ENCODE peak calls at places on chromosomes 13 and 19, in five cellular contexts. C is endothelial cell of umbilical vein, O is mesendoderm, U is endodermal cell, V is esophagus squamous epithelium. N is an unnamed sample. For H3K27me3, the result is how much of the 10 kb centered on the place peaks cover.

GRCh38 chr19:704447-704741 is 4.3 kb upstream of the PALM start:
- DNase-seq in C (no peak), U (no peak), V (no peak), O (no peak), N (no peak)

GRCh38 chr19:7360393-7360984 is 11.8 kb downstream of the ARHGEF18 start:
- DNase-seq in C (no peak), O (no peak), V (no peak), U (no peak), N (no peak)

GRCh38 chr19:934865-935422 is 9.1 kb downstream of the ARID3A start:
- DNase-seq in O (no peak), V (no peak), C (peak), U (no peak), N (no peak)

GRCh38 chr13:21934309-21934708 is 263.4 kb downstream of the FGF9 start:
- DNase-seq in O (no peak), C (no peak), U (no peak), V (no peak), N (no peak)

GRCh38 chr13:46062190-46062589 is 9.6 kb upstream of the ZC3H13 start:
- DNase-seq in C (no peak), O (no peak), U (no peak), V (no peak), N (no peak)

GRCh38 chr13:106714271-106714670 is 146.3 kb upstream of the ARGLU1 start:
- DNase-seq in O (peak), U (no peak), V (no peak), C (no peak), N (no peak)

GRCh38 chr13:91185294-91185863 is 162.1 kb upstream of the MIR17HG start:
- DNase-seq in O (peak), U (no peak), V (no peak), C (peak), N (no peak)

GRCh38 chr19:8004723-8005513 is 523 bp downstream of the ELAVL1 start:
- DNase-seq in C (peak), V (no peak), U (no peak), O (peak), N (peak)

GRCh38 chr19:49436381-49437017 is 4.8 kb downstream of the SLC17A7 start:
- DNase-seq in O (peak), V (no peak), U (peak), C (no peak), N (no peak)

GRCh38 chr13:48571121-48571901 is 38.4 kb upstream of the RCBTB2 start:
- DNase-seq in V (no peak), O (no peak), C (peak), U (no peak), N (no peak)

GRCh38 chr13:52127378-52127777 is 1.5 kb downstream of the NEK5 start:
- DNase-seq in C (no peak), V (no peak), O (no peak), U (no peak), N (peak)

GRCh38 chr13:110993788-110994187 is 78.9 kb upstream of the ANKRD10 start:
- DNase-seq in U (peak), V (no peak), O (peak), C (no peak), N (no peak)

GRCh38 chr19:49912965-49913685 is 15.9 kb upstream of the ATF5 start:
- DNase-seq in O (peak), C (no peak), V (no peak), U (peak), N (no peak)

GRCh38 chr13:106768991-106769390 is 201.1 kb upstream of the ARGLU1 start:
- DNase-seq in C (no peak), U (no peak), V (no peak), O (no peak), N (no peak)

GRCh38 chr19:9151367-9151766 is 11.2 kb downstream of the ZNF317 start:
- DNase-seq in U (no peak), C (no peak), O (no peak), V (no peak), N (no peak)

GRCh38 chr13:94822356-94822755 is 110.0 kb upstream of the SOX21 start:
- DNase-seq in V (no peak), O (no peak), U (peak), C (no peak), N (no peak)

GRCh38 chr13:42038661-42039456 is 9.6 kb upstream of the DGKH start:
- DNase-seq in C (no peak), U (no peak), V (no peak), O (no peak), N (no peak)

GRCh38 chr19:14085309-14085995 is at the start of gene C19orf67:
- DNase-seq in O (no peak), C (no peak), V (no peak), U (peak), N (no peak)

GRCh38 chr13:77810891-77811290 is 107.7 kb downstream of the EDNRB start:
- DNase-seq in O (no peak), U (no peak), C (peak), V (no peak), N (no peak)

GRCh38 chr13:74867460-74867859 is 614.5 kb downstream of the TBC1D4 start:
- DNase-seq in V (no peak), U (no peak), C (peak), O (no peak), N (no peak)

GRCh38 chr13:91133941-91134772 is 213.3 kb upstream of the MIR17HG start:
- DNase-seq in V (no peak), O (peak), U (peak), C (peak), N (peak)

GRCh38 chr13:73521291-73521626 is 462.5 kb downstream of the KLF5 start:
- DNase-seq in V (no peak), U (no peak), C (no peak), O (no peak), N (no peak)

GRCh38 chr19:34430738-34431625 is 2.8 kb downstream of the UBA2 start:
- DNase-seq in O (peak), V (no peak), U (peak), C (peak), N (peak)

GRCh38 chr19:6056801-6057650 is 53.3 kb downstream of the RFX2 start:
- DNase-seq in U (peak), C (peak), O (peak), V (no peak), N (no peak)

GRCh38 chr13:72839831-72840426 is 58.0 kb downstream of the PIBF1 start:
- DNase-seq in O (peak), U (peak), C (peak), V (no peak), N (peak)

GRCh38 chr13:39259371-39259770 is 221.1 kb downstream of the NHLRC3 start:
- DNase-seq in O (no peak), U (no peak), C (no peak), V (no peak), N (no peak)

GRCh38 chr13:30551194-30551593 is 66.5 kb upstream of the USPL1 start:
- DNase-seq in C (peak), O (peak), U (no peak), V (no peak), N (peak)

GRCh38 chr13:20882206-20882605 is 20.3 kb downstream of the XPO4 start:
- DNase-seq in U (peak), O (peak), V (no peak), C (no peak), N (no peak)

GRCh38 chr13:44188257-44188656 is 185.4 kb upstream of the SERP2 start:
- DNase-seq in V (no peak), O (peak), U (no peak), C (no peak), N (no peak)

GRCh38 chr19:2249880-2250764 is 999 bp downstream of the AMH start:
- DNase-seq in U (peak), V (no peak), C (no peak), O (no peak), N (no peak)

DNA sequence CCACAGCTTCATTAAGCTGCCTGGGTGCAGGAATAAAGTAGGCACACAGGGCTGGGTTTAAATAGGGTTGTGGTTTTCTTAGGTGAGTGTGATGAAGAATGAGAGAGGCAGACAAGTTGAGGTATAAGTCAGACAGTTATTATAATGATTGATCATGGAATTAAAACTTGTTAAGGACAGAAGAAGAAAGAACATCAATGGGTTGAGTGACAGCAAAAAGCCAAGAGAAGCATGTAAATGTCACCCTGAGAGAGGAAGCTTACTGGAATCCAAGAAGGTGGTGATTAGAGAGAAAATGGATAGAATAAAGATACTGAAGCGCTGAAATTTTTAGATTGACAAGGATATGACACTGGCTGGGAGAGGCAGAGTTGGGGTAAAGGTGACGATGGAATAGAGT is 325.2 kb upstream of the SLITRK1 start:
- DNase-seq in U (no peak), O (no peak), C (no peak), V (no peak), N (no peak)
- H3K27me3 ChIP-seq in U (under half), O (under half), C (under half), V (under half), N (under half)

GRCh38 chr13:71786815-71787214 is 80.2 kb downstream of the DACH1 start:
- DNase-seq in U (no peak), O (peak), C (no peak), V (no peak), N (no peak)

GRCh38 chr13:71780546-71780945 is 86.5 kb downstream of the DACH1 start:
- DNase-seq in U (no peak), O (no peak), V (no peak), C (no peak), N (no peak)

GRCh38 chr13:71787461-71787860 is 79.5 kb downstream of the DACH1 start:
- DNase-seq in U (no peak), C (no peak), O (no peak), V (no peak), N (no peak)

GRCh38 chr13:71789952-71790351 is 77.1 kb downstream of the DACH1 start:
- DNase-seq in V (no peak), U (no peak), C (peak), O (no peak), N (no peak)

GRCh38 chr13:71785361-71785760 is 81.6 kb downstream of the DACH1 start:
- DNase-seq in C (no peak), O (no peak), U (no peak), V (no peak), N (no peak)
- H3K27ac ChIP-seq in C (no peak), O (no peak), U (peak), V (no peak), N (no peak)

DNA sequence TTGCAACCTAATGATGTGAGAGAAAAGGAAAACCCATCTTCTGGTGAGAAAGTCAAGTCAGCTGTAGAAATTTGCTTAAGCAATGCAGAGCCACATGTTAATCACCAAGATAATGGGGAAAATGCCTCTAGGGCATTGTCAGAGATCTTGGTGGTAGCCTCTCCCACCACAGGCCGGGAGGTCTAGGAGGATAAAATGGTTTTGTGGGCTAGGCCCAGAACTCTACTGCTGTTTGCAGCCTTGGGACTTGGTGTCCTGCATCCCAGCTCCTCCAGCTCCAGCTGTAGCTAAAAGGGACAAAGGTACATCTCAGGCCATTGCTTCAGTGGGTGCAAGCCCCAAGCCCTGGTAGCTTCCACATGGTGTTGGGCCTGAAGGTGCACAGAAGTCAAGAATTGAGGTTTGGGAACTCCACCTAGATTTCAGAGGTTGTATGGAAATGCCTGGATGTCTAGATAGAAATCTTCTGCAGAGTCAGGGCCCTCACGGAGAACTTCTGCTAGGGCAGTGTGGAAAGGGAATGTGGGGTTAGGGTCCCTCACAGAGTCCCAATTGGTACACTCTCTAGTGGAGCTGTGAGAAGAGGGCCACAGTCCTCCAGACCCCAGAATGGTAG is 382.2 kb upstream of the KLHL1 start:
- DNase-seq in U (no peak), O (peak), V (no peak), C (no peak), N (no peak)
- H3K27me3 ChIP-seq in U (under half), O (under half), V (under half), C (under half), N (under half)

GRCh38 chr19:47158367-47158791 is 27.7 kb downstream of the SAE1 start:
- DNase-seq in V (no peak), C (peak), U (no peak), O (no peak), N (no peak)

GRCh38 chr19:47158879-47159509 is 28.4 kb downstream of the SAE1 start:
- DNase-seq in V (no peak), O (no peak), C (peak), U (no peak), N (no peak)

GRCh38 chr19:47157455-47158321 is 27.1 kb downstream of the SAE1 start:
- DNase-seq in C (peak), U (peak), O (peak), V (no peak), N (no peak)

GRCh38 chr19:47156861-47157454 is 26.3 kb downstream of the SAE1 start:
- DNase-seq in C (no peak), O (no peak), V (no peak), U (no peak), N (peak)

DNA sequence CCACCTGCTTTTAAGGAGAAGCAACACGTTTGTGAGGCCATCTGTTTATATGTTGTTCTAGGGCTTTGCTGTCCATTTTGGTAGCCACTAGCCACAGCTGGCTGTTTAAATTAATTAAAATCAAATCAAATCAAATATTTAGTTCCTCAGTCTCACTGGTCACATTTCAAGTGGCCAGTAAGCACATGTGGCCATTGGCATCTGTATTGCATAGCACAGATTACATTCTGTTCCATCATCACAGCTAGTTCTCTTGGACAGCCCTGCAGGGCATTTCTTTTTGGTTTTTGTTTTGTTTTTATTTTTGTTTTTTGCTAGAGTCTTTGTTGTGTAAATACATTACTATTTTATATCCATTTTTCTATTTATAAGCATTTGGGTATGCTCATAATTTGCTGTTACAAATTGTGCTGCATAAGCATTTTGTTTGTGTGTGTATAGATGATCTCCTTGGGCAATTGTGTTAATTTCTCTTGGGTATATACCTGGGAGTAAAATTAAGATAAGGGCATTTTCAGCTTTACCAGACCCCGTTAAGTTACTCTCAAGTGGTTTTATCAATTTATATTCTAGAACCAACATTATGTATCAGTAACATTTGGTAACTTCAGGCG is 31.3 kb downstream of the SAE1 start:
- DNase-seq in U (no peak), V (no peak), O (no peak), C (no peak), N (no peak)
- H3K27ac ChIP-seq in U (no peak), V (no peak), O (no peak), C (no peak), N (peak)

GRCh38 chr19:39082167-39082566 is 2.0 kb upstream of the ACP7 start:
- DNase-seq in O (no peak), V (no peak), U (no peak), C (no peak), N (no peak)
- H3K27me3 ChIP-seq in O (under half), V (under half), U (half or more), C (under half), N (under half)

GRCh38 chr13:102697264-102697663 is 2.4 kb upstream of the METTL21C start:
- DNase-seq in U (no peak), V (no peak), O (no peak), C (no peak), N (no peak)
- H3K27ac ChIP-seq in U (no peak), V (no peak), O (no peak), C (no peak), N (no peak)

GRCh38 chr19:18611327-18612050 is 1.2 kb upstream of the TMEM59L start:
- DNase-seq in C (no peak), U (peak), V (no peak), O (peak), N (no peak)
- H3K27me3 ChIP-seq in C (half or more), U (half or more), V (under half), O (under half), N (under half)

GRCh38 chr13:24148414-24149305 is 11.9 kb upstream of the SPATA13 start:
- DNase-seq in V (no peak), O (peak), U (peak), C (peak), N (no peak)

GRCh38 chr13:24151864-24152263 is 8.7 kb upstream of the SPATA13 start:
- DNase-seq in U (no peak), O (no peak), V (no peak), C (no peak), N (no peak)

GRCh38 chr13:24147570-24147963 is 13.0 kb upstream of the SPATA13 start:
- DNase-seq in O (no peak), V (no peak), U (no peak), C (no peak), N (no peak)

GRCh38 chr13:24150613-24151012 is 9.9 kb upstream of the SPATA13 start:
- DNase-seq in C (no peak), O (no peak), V (no peak), U (no peak), N (no peak)

GRCh38 chr13:24149306-24150032 is 11.1 kb upstream of the SPATA13 start:
- DNase-seq in O (no peak), U (no peak), C (no peak), V (no peak), N (no peak)
- H3K27ac ChIP-seq in O (peak), U (peak), C (peak), V (peak), N (no peak)

DNA sequence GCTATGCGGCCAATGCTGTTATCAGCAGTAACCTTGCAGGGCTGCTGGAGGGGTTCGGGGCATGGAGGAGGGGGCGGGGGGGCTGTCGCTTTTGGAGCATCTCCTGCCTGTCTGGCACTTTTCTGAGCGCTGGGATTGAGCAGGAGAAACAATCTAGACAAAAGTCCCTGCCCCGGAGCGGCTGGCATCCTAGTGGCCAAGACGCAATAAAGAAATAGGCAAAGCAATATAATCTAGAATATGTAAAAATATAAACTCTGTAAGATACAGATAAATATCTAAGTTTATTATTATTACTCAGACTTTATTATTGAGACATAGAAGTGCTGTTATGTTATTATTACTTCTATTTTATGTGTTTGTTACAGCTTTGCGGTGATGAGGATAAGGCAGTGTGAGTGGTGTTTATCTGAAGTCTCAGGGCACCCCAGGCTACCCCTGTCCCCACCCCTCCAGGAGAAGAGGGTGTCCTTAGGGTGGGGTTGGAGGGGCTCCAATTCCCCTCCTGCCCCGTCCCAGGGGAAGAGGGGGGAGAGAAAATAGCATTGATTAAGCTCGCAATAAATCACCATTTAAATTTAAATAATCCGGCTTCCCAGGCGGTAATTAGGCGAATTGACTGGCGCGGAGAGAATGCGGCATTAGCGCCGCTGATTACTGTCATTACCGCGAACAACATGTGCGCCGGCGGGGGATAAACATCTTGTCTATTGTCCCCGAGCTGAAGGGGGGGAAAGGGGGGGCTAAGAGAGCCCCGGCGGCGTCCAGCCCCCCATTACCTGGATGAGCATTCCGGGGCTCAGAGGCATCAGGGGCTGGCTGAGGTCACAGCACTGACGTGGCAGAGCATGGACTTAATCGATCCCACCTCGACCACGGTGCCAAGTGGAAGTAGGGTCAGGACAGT is 3.2 kb downstream of the NPAS1 start:
- DNase-seq in C (no peak), O (no peak), V (no peak), U (peak), N (no peak)
- H3K27me3 ChIP-seq in C (under half), O (under half), V (under half), U (half or more), N (under half)

N was measured in naive thymus-derived CD4-positive, alpha-beta T cell.